ENCODE peak calls at places on chromosomes 3 and 15, in six cellular contexts. T, Y, G, I, H and X are unnamed samples.

GRCh38 chr15:59170295-59170881 is 36.3 kb upstream of the LDHAL6B start:
- DNase-seq in T (peak), I (no peak), Y (no peak), G (peak), H (no peak), X (peak)

GRCh38 chr3:195768831-195769303 is 42.9 kb downstream of the MUC4 start:
- DNase-seq in T (no peak), I (no peak), H (no peak), Y (no peak), G (no peak), X (no peak)

GRCh38 chr3:51568978-51569377 is 30.5 kb downstream of the RAD54L2 start:
- DNase-seq in I (no peak), T (no peak), H (no peak), Y (no peak), G (no peak), X (no peak)

GRCh38 chr3:115275897-115276296 is 128.8 kb upstream of the ZBTB20 start:
- DNase-seq in Y (no peak), T (no peak), H (no peak), G (no peak), I (peak), X (no peak)

GRCh38 chr3:8563146-8563545 is 61.5 kb downstream of the LMCD1 start:
- DNase-seq in Y (no peak), I (no peak), H (no peak), T (no peak), G (no peak), X (no peak)

GRCh38 chr15:86863226-86863915 is 783.7 kb downstream of the AGBL1 start:
- DNase-seq in G (peak), Y (no peak), T (no peak), I (peak), H (no peak), X (no peak)

GRCh38 chr15:95845862-95846515 is 484.5 kb upstream of the NR2F2 start:
- DNase-seq in T (no peak), Y (no peak), I (peak), G (peak), H (peak), X (no peak)

GRCh38 chr3:50267280-50267913 is 1.6 kb upstream of the SEMA3B start:
- DNase-seq in Y (no peak), G (no peak), H (peak), T (peak), I (no peak), X (peak)

GRCh38 chr3:59812778-59813558 is 763.1 kb upstream of the CFAP20DC start:
- DNase-seq in Y (no peak), H (no peak), G (no peak), I (no peak), T (no peak), X (no peak)

GRCh38 chr3:111143-112069 is 85.2 kb upstream of the CHL1 start:
- DNase-seq in G (no peak), T (no peak), H (no peak), I (no peak), Y (no peak), X (no peak)

GRCh38 chr15:77836116-77836798 is 203.5 kb upstream of the LINGO1 start:
- DNase-seq in Y (no peak), T (no peak), H (no peak), I (peak), G (peak), X (no peak)

GRCh38 chr3:158244274-158244673 is 134.4 kb downstream of the RSRC1 start:
- DNase-seq in I (no peak), G (no peak), Y (no peak), H (no peak), T (no peak), X (no peak)

GRCh38 chr3:150391200-150391599 is 16.9 kb upstream of the TSC22D2 start:
- DNase-seq in G (no peak), T (no peak), I (peak), Y (no peak), H (no peak), X (no peak)

GRCh38 chr3:43659250-43659880 is 31.4 kb upstream of the ABHD5 start:
- DNase-seq in I (no peak), G (no peak), Y (no peak), T (peak), H (no peak), X (no peak)

GRCh38 chr3:58633157-58633865 is 33.3 kb downstream of the FAM3D start:
- DNase-seq in G (no peak), H (no peak), T (no peak), Y (no peak), I (no peak), X (no peak)

GRCh38 chr3:170359178-170359704 is 1.7 kb downstream of the SKIL start:
- DNase-seq in G (no peak), H (peak), T (no peak), Y (no peak), I (no peak), X (no peak)

GRCh38 chr15:82850242-82850591 is 40.8 kb downstream of the WHAMM start:
- DNase-seq in H (no peak), G (no peak), T (no peak), Y (no peak), I (no peak), X (no peak)

GRCh38 chr3:153210116-153210515 is 48.1 kb downstream of the RAP2B start:
- DNase-seq in H (no peak), Y (peak), T (no peak), G (no peak), I (peak), X (no peak)

GRCh38 chr15:64782751-64783150 is 7.4 kb upstream of the RBPMS2 start:
- DNase-seq in Y (no peak), H (no peak), I (no peak), T (no peak), G (no peak), X (no peak)

GRCh38 chr3:108471346-108471935 is 39.0 kb downstream of the MYH15 start:
- DNase-seq in T (no peak), H (no peak), I (peak), G (no peak), Y (no peak), X (no peak)

GRCh38 chr3:107953707-107954106 is 137.1 kb downstream of the CD47 start:
- DNase-seq in G (no peak), I (no peak), Y (no peak), H (no peak), T (no peak), X (no peak)

GRCh38 chr3:176554264-176554663 is 643.0 kb downstream of the TBL1XR1 start:
- DNase-seq in G (no peak), H (no peak), I (no peak), Y (no peak), T (no peak), X (no peak)

GRCh38 chr3:184336484-184337230 is 743 bp upstream of the FAM131A start:
- DNase-seq in T (no peak), H (no peak), Y (no peak), G (no peak), I (peak), X (no peak)

GRCh38 chr3:36381311-36381956 is 1.1 kb downstream of the STAC start:
- DNase-seq in T (no peak), Y (no peak), G (no peak), I (no peak), H (no peak), X (no peak)

GRCh38 chr3:125125822-125126245 is 70.0 kb upstream of the HEG1 start:
- DNase-seq in I (peak), T (no peak), G (peak), H (no peak), Y (no peak), X (no peak)

GRCh38 chr3:123778991-123779622 is 105.0 kb downstream of the MYLK start:
- DNase-seq in H (no peak), Y (no peak), I (no peak), T (no peak), G (no peak), X (peak)

GRCh38 chr15:80210612-80211554 is 41.1 kb downstream of the CTXND1 start:
- DNase-seq in Y (no peak), H (no peak), G (no peak), I (no peak), T (peak), X (no peak)

GRCh38 chr3:194322701-194323174 is 28.4 kb downstream of the CPN2 start:
- DNase-seq in I (peak), G (peak), Y (no peak), T (no peak), H (no peak), X (no peak)

GRCh38 chr3:45273681-45274515 is 47.8 kb upstream of the TMEM158 start:
- DNase-seq in G (peak), I (no peak), H (no peak), Y (no peak), T (no peak), X (no peak)

GRCh38 chr3:101195951-101196713 is 124.2 kb downstream of the IMPG2 start:
- DNase-seq in G (peak), H (no peak), Y (no peak), I (peak), T (no peak), X (no peak)

GRCh38 chr3:73068419-73068818 is 7.0 kb downstream of the EBLN2 start:
- DNase-seq in T (no peak), I (no peak), H (no peak), Y (no peak), G (no peak), X (no peak)

GRCh38 chr3:29475854-29476253 is 195.0 kb downstream of the RBMS3 start:
- DNase-seq in H (no peak), I (no peak), Y (no peak), G (no peak), T (no peak), X (no peak)

GRCh38 chr3:95905182-95905581 is 909.2 kb upstream of the EPHA6 start:
- DNase-seq in I (no peak), H (no peak), T (no peak), G (no peak), Y (no peak), X (no peak)

GRCh38 chr15:81813215-81813614 is 232.6 kb downstream of the MEX3B start:
- DNase-seq in T (no peak), I (peak), Y (no peak), G (no peak), H (no peak), X (no peak)

GRCh38 chr3:98733778-98734281 is 29.3 kb upstream of the ST3GAL6 start:
- DNase-seq in H (no peak), G (peak), T (no peak), Y (no peak), I (no peak), X (peak)

GRCh38 chr3:107222927-107223326 is 154.3 kb upstream of the CCDC54 start:
- DNase-seq in I (peak), H (no peak), G (no peak), Y (no peak), T (no peak), X (no peak)

GRCh38 chr3:46468758-46469600 is 4.3 kb upstream of the LTF start:
- DNase-seq in Y (no peak), G (no peak), I (no peak), T (no peak), H (no peak), X (no peak)

GRCh38 chr15:32855942-32856341 is 138.1 kb downstream of the GREM1 start:
- DNase-seq in H (no peak), Y (no peak), I (peak), G (peak), T (no peak), X (no peak)

GRCh38 chr15:25582886-25583285 is 144.1 kb upstream of the UBE3A start:
- DNase-seq in Y (no peak), I (no peak), H (no peak), G (no peak), T (no peak), X (no peak)

GRCh38 chr15:25579127-25579526 is 140.3 kb upstream of the UBE3A start:
- DNase-seq in I (no peak), Y (no peak), T (no peak), H (no peak), G (no peak), X (no peak)
- H3K27ac ChIP-seq in I (no peak), Y (no peak), T (no peak), H (no peak), G (no peak), X (no peak)

GRCh38 chr15:90570643-90571042 is 40.9 kb downstream of the CRTC3 start:
- DNase-seq in H (no peak), T (no peak), G (no peak), Y (no peak), I (no peak), X (no peak)
- H3K27ac ChIP-seq in H (no peak), T (peak), G (no peak), Y (no peak), I (no peak), X (peak)

GRCh38 chr15:50009634-50010033 is 109.4 kb downstream of the ATP8B4 start:
- DNase-seq in I (no peak), T (no peak), G (no peak), Y (no peak), H (no peak), X (no peak)
- H3K27ac ChIP-seq in I (no peak), T (no peak), G (no peak), Y (no peak), H (no peak), X (no peak)

GRCh38 chr3:34363871-34364270 is 565.4 kb downstream of the PDCD6IP start:
- DNase-seq in Y (no peak), H (no peak), G (no peak), T (no peak), I (no peak), X (no peak)

GRCh38 chr3:34364345-34364744 is 565.9 kb downstream of the PDCD6IP start:
- DNase-seq in Y (no peak), H (no peak), I (no peak), G (no peak), T (no peak), X (no peak)

GRCh38 chr3:34361921-34362320 is 563.5 kb downstream of the PDCD6IP start:
- DNase-seq in H (no peak), Y (no peak), T (no peak), G (no peak), I (no peak), X (no peak)

GRCh38 chr3:34365766-34366165 is 567.3 kb downstream of the PDCD6IP start:
- DNase-seq in Y (no peak), I (no peak), T (no peak), G (no peak), H (no peak), X (no peak)

DNA sequence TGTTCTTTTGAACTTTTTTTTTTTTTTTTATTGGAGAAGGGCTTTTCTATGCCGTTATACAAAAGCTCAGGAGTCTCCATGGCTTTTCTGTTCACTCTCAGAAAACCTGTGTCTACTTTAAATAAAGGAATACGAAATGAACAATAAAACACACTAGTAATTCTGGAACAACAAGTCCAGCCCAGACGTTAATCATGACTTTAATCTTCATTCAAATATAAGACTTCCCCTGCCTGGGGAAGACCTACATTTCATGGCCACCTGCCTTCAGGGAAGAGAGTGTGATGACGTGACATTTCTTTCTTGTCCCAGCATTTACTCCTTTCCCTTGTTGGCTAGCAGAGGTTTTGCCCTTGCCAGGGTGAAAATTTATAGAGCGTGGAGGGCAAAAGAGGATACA is 564.5 kb downstream of the PDCD6IP start:
- DNase-seq in Y (no peak), H (no peak), G (no peak), T (no peak), I (no peak), X (no peak)
- H3K27ac ChIP-seq in Y (no peak), H (no peak), G (no peak), T (no peak), I (no peak), X (no peak)

DNA sequence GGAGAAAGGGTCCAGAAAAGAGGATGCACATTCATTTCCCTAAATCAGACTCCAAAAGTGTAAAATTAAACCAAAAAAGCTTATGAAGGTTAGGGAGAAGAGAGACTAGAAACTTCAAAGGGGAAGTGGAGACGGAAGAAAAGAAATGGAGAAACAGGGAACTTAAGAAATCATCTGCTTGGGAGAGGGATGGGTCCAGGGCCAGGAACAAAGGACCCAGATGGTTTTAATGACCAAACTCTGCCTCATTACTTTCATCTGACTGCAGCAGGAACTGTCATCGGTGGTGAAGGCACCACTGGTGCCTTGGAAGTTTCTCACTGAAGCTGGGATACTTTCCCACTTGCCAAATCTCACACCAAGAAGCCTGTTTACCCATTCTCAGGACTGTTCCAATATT is 70.5 kb upstream of the SLC4A7 start:
- DNase-seq in T (no peak), H (no peak), I (no peak), G (no peak), Y (no peak), X (no peak)
- H3K27ac ChIP-seq in T (no peak), H (no peak), I (no peak), G (no peak), Y (no peak), X (no peak)

GRCh38 chr3:171933441-171933840 is 90.3 kb downstream of the TMEM212 start:
- DNase-seq in T (no peak), G (no peak), I (no peak), Y (no peak), H (no peak), X (no peak)
- H3K27ac ChIP-seq in T (no peak), G (no peak), I (no peak), Y (no peak), H (no peak), X (no peak)

DNA sequence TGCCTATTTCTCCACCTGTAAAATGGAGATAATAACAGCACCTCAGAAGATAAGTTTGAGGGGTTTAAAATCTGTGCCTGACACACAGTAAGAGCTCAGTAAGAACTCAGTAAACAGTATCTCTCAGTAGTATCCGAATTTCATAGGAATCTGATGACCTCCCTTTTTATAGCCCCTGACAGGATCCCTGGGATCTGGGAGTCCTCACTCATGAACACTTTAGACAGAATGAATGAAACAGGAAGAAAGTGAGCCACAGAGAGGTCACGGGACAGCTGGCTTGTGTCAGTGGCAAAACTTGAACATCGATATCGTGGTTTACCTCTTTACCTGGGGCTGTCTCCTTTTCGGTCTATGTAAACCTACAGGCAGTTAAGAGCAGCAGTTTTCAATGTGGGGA is 51.2 kb downstream of the LRTM1 start:
- DNase-seq in G (no peak), H (no peak), T (no peak), I (no peak), Y (no peak), X (no peak)
- H3K27ac ChIP-seq in G (no peak), H (no peak), T (no peak), I (no peak), Y (no peak), X (no peak)

GRCh38 chr3:188468196-188468595 is 314.2 kb downstream of the LPP start:
- DNase-seq in T (no peak), Y (no peak), G (no peak), I (no peak), H (no peak), X (no peak)

GRCh38 chr3:188470508-188471130 is 316.7 kb downstream of the LPP start:
- DNase-seq in Y (no peak), H (no peak), T (no peak), I (no peak), G (no peak), X (no peak)

GRCh38 chr3:188465311-188465710 is 311.4 kb downstream of the LPP start:
- DNase-seq in I (no peak), H (no peak), G (no peak), T (no peak), Y (no peak), X (no peak)

GRCh38 chr3:188469228-188469885 is 315.4 kb downstream of the LPP start:
- DNase-seq in T (no peak), I (peak), Y (no peak), G (no peak), H (no peak), X (no peak)

GRCh38 chr3:188468672-188469071 is 314.7 kb downstream of the LPP start:
- DNase-seq in Y (no peak), H (no peak), G (no peak), I (no peak), T (no peak), X (no peak)
- H3K27ac ChIP-seq in Y (no peak), H (no peak), G (no peak), I (no peak), T (no peak), X (peak)

GRCh38 chr3:172179680-172180399 is 140.5 kb downstream of the FNDC3B start:
- DNase-seq in T (no peak), I (no peak), G (no peak), Y (no peak), H (no peak), X (no peak)
- H3K27ac ChIP-seq in T (no peak), I (no peak), G (peak), Y (no peak), H (no peak), X (no peak)

DNA sequence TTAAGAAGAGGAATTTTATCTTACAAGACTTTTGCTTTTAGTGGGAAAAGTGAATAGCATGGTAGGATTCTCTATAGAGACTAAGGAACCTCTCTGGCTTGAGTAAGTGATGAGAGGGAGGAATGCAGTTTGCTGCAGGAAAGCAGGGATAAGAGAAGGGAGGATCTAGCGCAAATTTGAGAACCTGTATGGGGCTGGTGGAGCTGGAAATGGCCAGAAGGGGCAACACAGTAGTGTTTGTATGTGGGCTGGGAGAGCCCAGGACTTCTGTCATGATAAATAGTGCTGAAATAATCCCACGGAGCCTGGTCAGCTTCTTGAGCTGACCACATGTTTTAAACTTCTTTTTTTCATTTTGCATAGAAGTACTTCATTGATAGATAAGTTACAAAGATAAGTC is 11.1 kb upstream of the SHC4 start:
- DNase-seq in I (no peak), T (no peak), G (no peak), Y (no peak), H (no peak), X (no peak)
- H3K27ac ChIP-seq in I (no peak), T (no peak), G (no peak), Y (no peak), H (no peak), X (peak)